ENCODE peak calls at places on chromosomes 16 and 17, in seven cellular contexts. Q is mesenchymal stem cell, X is neuronal stem cell, S is trophoblast cell, L is H1, F is H9, I is IMR-90. O is an unnamed sample.

GRCh38 chr16:2339521-2340484 is 725 bp downstream of the ABCA3 start:
- DNase-seq in Q (peak), X (peak), S (peak), L (peak), F (peak), I (no peak), O (peak)

GRCh38 chr16:84138824-84139627 is 6.0 kb downstream of the HSDL1 start:
- DNase-seq in Q (peak), X (no peak), S (no peak), L (no peak), F (no peak), I (peak), O (peak)

GRCh38 chr17:20098314-20098713 is 89.2 kb downstream of the SPECC1 start:
- DNase-seq in Q (no peak), X (no peak), S (no peak), L (no peak), F (no peak), I (no peak), O (no peak)

GRCh38 chr16:20271893-20272292 is 55.4 kb downstream of the GP2 start:
- DNase-seq in Q (no peak), X (no peak), S (no peak), L (no peak), F (no peak), I (no peak), O (peak)

GRCh38 chr17:7147772-7148171 is 31.4 kb downstream of the ASGR1 start:
- DNase-seq in Q (no peak), X (no peak), S (no peak), L (no peak), F (no peak), I (no peak), O (no peak)

GRCh38 chr16:64412578-64413280 is 709.1 kb downstream of the CDH11 start:
- DNase-seq in Q (peak), X (no peak), S (no peak), L (no peak), F (no peak), I (peak), O (no peak)

GRCh38 chr16:2284797-2285576 is 17.1 kb upstream of the RNPS1 start:
- DNase-seq in Q (no peak), X (no peak), S (no peak), L (no peak), F (no peak), I (no peak), O (no peak)

GRCh38 chr16:31842864-31843263 is 30.7 kb upstream of the ZNF267 start:
- DNase-seq in Q (no peak), X (no peak), S (no peak), L (no peak), F (no peak), I (no peak), O (no peak)

GRCh38 chr17:76152580-76152979 is 11.5 kb upstream of the FOXJ1 start:
- DNase-seq in Q (no peak), X (no peak), S (no peak), L (no peak), F (peak), I (no peak), O (peak)

GRCh38 chr16:30893744-30894539 is at the start of gene BCL7C:
- DNase-seq in Q (peak), X (peak), S (peak), L (peak), F (peak), I (peak), O (peak)

GRCh38 chr17:82424001-82424862 is 5.8 kb upstream of the OGFOD3 start:
- DNase-seq in Q (peak), X (peak), S (peak), L (peak), F (peak), I (peak), O (peak)

GRCh38 chr17:38881600-38882191 is 11.8 kb downstream of the LASP1 start:
- DNase-seq in Q (peak), X (no peak), S (no peak), L (no peak), F (peak), I (peak), O (no peak)

GRCh38 chr17:55693244-55694216 is 29.1 kb downstream of the TMEM100 start:
- DNase-seq in Q (peak), X (no peak), S (no peak), L (no peak), F (no peak), I (peak), O (no peak)

GRCh38 chr17:75457047-75457654 is 716 bp downstream of the TMEM94 start:
- DNase-seq in Q (peak), X (no peak), S (no peak), L (peak), F (peak), I (peak), O (peak)

GRCh38 chr17:57603978-57604377 is 141.1 kb downstream of the CCDC182 start:
- DNase-seq in Q (no peak), X (no peak), S (no peak), L (no peak), F (no peak), I (no peak), O (no peak)

GRCh38 chr17:57604771-57605733 is 140.0 kb downstream of the CCDC182 start:
- DNase-seq in Q (peak), X (no peak), S (no peak), L (no peak), F (no peak), I (peak), O (no peak)

GRCh38 chr17:57601328-57601727 is 143.8 kb downstream of the CCDC182 start:
- DNase-seq in Q (peak), X (no peak), S (no peak), L (no peak), F (no peak), I (no peak), O (peak)

GRCh38 chr17:57603541-57603940 is 141.6 kb downstream of the CCDC182 start:
- DNase-seq in Q (no peak), X (no peak), S (no peak), L (no peak), F (no peak), I (no peak), O (no peak)

DNA sequence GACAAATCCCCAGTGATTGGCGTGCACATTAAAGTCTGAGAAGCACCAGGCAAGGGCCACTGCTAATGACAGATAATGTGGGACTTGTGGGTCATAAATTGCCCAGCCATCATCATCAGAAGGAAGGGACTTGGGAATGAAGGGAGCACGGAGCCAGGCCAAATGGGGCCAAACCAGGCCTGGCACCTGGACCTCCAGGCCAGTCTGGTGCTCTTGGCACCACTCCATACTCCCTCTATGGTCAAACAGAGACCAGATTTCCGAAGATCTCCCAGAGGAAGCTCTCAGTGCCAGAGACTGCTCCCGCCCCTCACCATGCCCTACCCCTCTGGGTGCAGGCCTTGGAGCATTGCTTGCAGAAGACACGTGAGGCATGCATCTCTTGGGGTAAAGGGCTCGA is 142.2 kb downstream of the CCDC182 start:
- DNase-seq in Q (no peak), X (no peak), S (no peak), L (no peak), F (no peak), I (no peak), O (no peak)
- H3K9ac ChIP-seq in Q (no peak), X (no peak), S (no peak), L (no peak), F (no peak), I (no peak), O (no peak)

DNA sequence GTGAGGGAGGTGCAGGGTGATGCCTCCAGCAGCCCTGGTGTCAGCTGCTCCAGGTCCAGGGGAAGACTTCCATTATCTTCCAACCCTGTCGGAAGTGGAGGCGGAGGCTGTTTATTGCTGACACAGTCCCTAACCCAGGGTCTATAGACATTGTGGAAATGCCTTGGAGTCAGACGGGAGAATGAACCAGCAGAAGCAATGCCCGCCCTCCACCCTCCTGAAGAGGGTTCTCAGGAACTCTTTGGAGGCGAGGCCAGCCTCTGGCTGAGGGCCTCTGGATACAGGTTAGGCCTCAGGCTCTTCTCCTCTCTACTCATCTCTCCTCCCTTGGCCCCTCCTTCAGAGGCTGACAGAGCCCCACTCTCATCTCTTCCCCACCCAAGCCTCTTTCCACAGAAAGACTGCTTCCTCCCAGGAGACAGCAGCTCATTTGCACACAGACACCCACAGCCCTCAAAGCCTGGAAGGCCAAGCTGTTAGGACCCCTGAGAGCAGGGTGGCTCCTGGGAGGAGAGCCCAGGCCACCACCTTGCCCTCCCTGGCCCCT is 1.9 kb upstream of the ACE start:
- DNase-seq in Q (no peak), X (no peak), S (no peak), L (no peak), F (no peak), I (no peak), O (no peak)
- H2BK120ac ChIP-seq in Q (no peak), X (peak), S (no peak), L (no peak), F (no peak), I (no peak), O (no peak)

GRCh38 chr16:57794849-57795430 is 7.4 kb downstream of the KIFC3 start:
- DNase-seq in Q (no peak), X (no peak), S (no peak), L (no peak), F (no peak), I (no peak), O (no peak)

GRCh38 chr16:57797216-57797525 is 5.1 kb downstream of the KIFC3 start:
- DNase-seq in Q (no peak), X (no peak), S (no peak), L (no peak), F (no peak), I (no peak), O (no peak)

GRCh38 chr16:57798267-57798810 is 4.0 kb downstream of the KIFC3 start:
- DNase-seq in Q (no peak), X (no peak), S (no peak), L (no peak), F (no peak), I (no peak), O (no peak)

GRCh38 chr16:57797526-57798266 is 4.6 kb downstream of the KIFC3 start:
- DNase-seq in Q (no peak), X (no peak), S (peak), L (peak), F (peak), I (no peak), O (peak)

GRCh38 chr16:57795431-57795878 is 6.8 kb downstream of the KIFC3 start:
- DNase-seq in Q (peak), X (no peak), S (peak), L (peak), F (peak), I (peak), O (peak)
- H2BK5ac ChIP-seq in Q (peak), X (no peak), S (no peak), L (no peak), F (no peak), I (no peak), O (no peak)

GRCh38 chr17:61453563-61453962 is 1.3 kb downstream of the TBX4 start:
- DNase-seq in Q (peak), X (no peak), S (no peak), L (no peak), F (no peak), I (no peak), O (no peak)

GRCh38 chr17:61454095-61454931 is 2.1 kb downstream of the TBX4 start:
- DNase-seq in Q (peak), X (no peak), S (no peak), L (peak), F (peak), I (no peak), O (no peak)

GRCh38 chr17:61455754-61456681 is 3.8 kb downstream of the TBX4 start:
- DNase-seq in Q (no peak), X (no peak), S (no peak), L (peak), F (no peak), I (no peak), O (no peak)

GRCh38 chr17:61456688-61457225 is 4.5 kb downstream of the TBX4 start:
- DNase-seq in Q (no peak), X (no peak), S (no peak), L (peak), F (no peak), I (no peak), O (no peak)

GRCh38 chr17:61454932-61455753 is 2.9 kb downstream of the TBX4 start:
- DNase-seq in Q (no peak), X (no peak), S (no peak), L (peak), F (peak), I (no peak), O (no peak)
- H3K9ac ChIP-seq in Q (no peak), X (peak), S (no peak), L (no peak), F (no peak), I (no peak), O (no peak)

GRCh38 chr17:46262271-46262670 is 32.7 kb upstream of the LRRC37A start:
- DNase-seq in Q (peak), X (no peak), S (no peak), L (no peak), F (peak), I (no peak), O (no peak)
- H2BK120ac ChIP-seq in Q (no peak), X (no peak), S (no peak), L (no peak), F (no peak), I (no peak), O (no peak)

GRCh38 chr17:61325382-61326073 is 74.1 kb upstream of the TBX2 start:
- DNase-seq in Q (peak), X (no peak), S (no peak), L (no peak), F (no peak), I (peak), O (no peak)
- H2BK5ac ChIP-seq in Q (no peak), X (no peak), S (no peak), L (no peak), F (no peak), I (peak), O (no peak)

DNA sequence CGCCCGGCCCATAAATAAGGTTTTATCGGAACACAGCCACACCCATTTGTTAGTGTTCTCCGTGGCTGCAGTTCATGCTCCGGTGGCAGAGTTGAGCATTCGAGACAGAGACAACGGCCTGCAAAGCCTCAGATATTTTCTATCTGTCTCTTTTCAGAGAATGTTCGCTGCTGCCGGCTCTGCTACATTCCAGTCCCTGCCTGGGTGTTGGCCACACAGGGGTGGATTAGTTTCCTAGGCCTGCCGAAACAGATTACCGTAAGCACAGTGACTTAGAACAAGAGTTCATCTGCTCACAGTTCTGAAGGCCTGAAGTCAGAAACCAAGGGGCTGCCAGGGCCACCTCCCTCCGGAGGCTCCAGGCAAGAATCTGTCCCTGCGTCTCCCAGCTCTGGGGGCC is 19.1 kb upstream of the GSG1L start:
- DNase-seq in Q (no peak), X (no peak), S (no peak), L (no peak), F (no peak), I (no peak), O (no peak)
- H3K9ac ChIP-seq in Q (no peak), X (no peak), S (no peak), L (no peak), F (no peak), I (no peak), O (no peak)